ENCODE peak calls at places on chromosomes 2 and 18, in eight cellular contexts. D is psoas muscle; F is ACHN; G is BE2C; S is AG20443; P is T follicular helper cell; M is Calu3; H is activated T-cell treated with anti-CD3 and anti-CD28 coated beads, Interleukin-2, amount 50 U/mL, for 72 hours. I is an unnamed sample.

GRCh38 chr18:44579028-44579692 is 101.5 kb upstream of the SETBP1 start:
- DNase-seq in M (no peak), G (peak), P (no peak), S (no peak), F (peak), H (no peak), D (no peak), I (peak)

GRCh38 chr2:51734115-51734514 is 702.2 kb upstream of the NRXN1 start:
- DNase-seq in P (no peak), H (no peak), M (no peak), D (no peak), S (no peak), G (no peak), F (no peak), I (peak)

GRCh38 chr2:170711774-170712652 is 3.1 kb upstream of the SP5 start:
- DNase-seq in H (peak), M (peak), G (no peak), S (no peak), P (no peak), D (no peak), F (no peak), I (peak)

GRCh38 chr2:237118025-237118424 is 32.3 kb downstream of the COPS8 start:
- DNase-seq in H (no peak), P (no peak), M (no peak), F (no peak), S (peak), G (no peak), D (no peak), I (no peak)

GRCh38 chr2:30293303-30293912 is 62.1 kb downstream of the LBH start:
- DNase-seq in D (no peak), H (no peak), G (no peak), M (peak), P (no peak), F (peak), S (peak), I (peak)

GRCh38 chr2:229901819-229902218 is 20.0 kb downstream of the TRIP12 start:
- DNase-seq in D (no peak), M (peak), H (no peak), F (peak), S (peak), G (no peak), P (no peak), I (peak)

GRCh38 chr2:196130039-196130825 is 41.1 kb downstream of the STK17B start:
- DNase-seq in H (peak), S (no peak), G (no peak), D (no peak), M (no peak), F (peak), P (no peak), I (peak)

GRCh38 chr2:231932711-231932970 is 6.4 kb upstream of the NPPC start:
- DNase-seq in P (no peak), D (no peak), H (no peak), F (no peak), G (no peak), M (no peak), S (no peak), I (no peak)

GRCh38 chr2:193502363-193503035 is 1307.8 kb upstream of the TMEFF2 start:
- DNase-seq in M (no peak), D (no peak), F (no peak), P (no peak), S (no peak), G (no peak), H (no peak), I (no peak)

GRCh38 chr2:60520477-60520876 is 33.0 kb downstream of the BCL11A start:
- DNase-seq in G (no peak), H (no peak), D (no peak), S (no peak), M (no peak), F (no peak), P (no peak), I (no peak)

GRCh38 chr2:214989187-214989586 is 149.2 kb downstream of the ABCA12 start:
- DNase-seq in S (no peak), D (no peak), F (no peak), P (no peak), M (no peak), G (no peak), H (no peak), I (no peak)

GRCh38 chr18:13137939-13138821 is 80.4 kb upstream of the LDLRAD4 start:
- DNase-seq in S (no peak), G (no peak), P (peak), H (peak), M (peak), D (peak), F (no peak), I (peak)

GRCh38 chr2:55419236-55419513 is 481 bp downstream of the CCDC88A start:
- DNase-seq in P (no peak), F (peak), S (peak), D (peak), G (peak), M (peak), H (no peak), I (no peak)

GRCh38 chr2:68468801-68469200 is 1.4 kb downstream of the APLF start:
- DNase-seq in F (no peak), S (no peak), M (no peak), G (no peak), D (no peak), H (no peak), P (no peak), I (peak)

GRCh38 chr18:49174478-49174877 is 223.7 kb upstream of the SMAD7 start:
- DNase-seq in M (no peak), P (no peak), D (no peak), S (peak), F (peak), G (no peak), H (no peak), I (no peak)

GRCh38 chr2:193584522-193584938 is 1389.8 kb upstream of the TMEFF2 start:
- DNase-seq in D (no peak), M (peak), H (no peak), P (no peak), S (no peak), G (peak), F (peak), I (peak)

I was measured in NB4.